ENCODE peak calls at places on chromosomes 6 and 20, in five cellular contexts. One of them, this sample, is unnamed.

GRCh38 chr6:131923356-131923755 is 27.8 kb downstream of the CCN2 start:
- DNase-seq in cardiac fibroblast: peak; percentile 85
- DNase-seq in Right ventricle myocardium superior: no peak
- DNase-seq in LoVo: peak; percentile 63
- DNase-seq in HEK293T: peak; percentile 63
- DNase-seq in this sample: no peak

GRCh38 chr6:40957616-40958492 is 81.2 kb downstream of the UNC5CL start:
- DNase-seq in cardiac fibroblast: peak; percentile 75
- DNase-seq in Right ventricle myocardium superior: no peak
- DNase-seq in LoVo: peak; percentile 65
- DNase-seq in HEK293T: no peak
- DNase-seq in this sample: no peak

GRCh38 chr6:44300424-44300823 is 12.7 kb downstream of the AARS2 start:
- DNase-seq in cardiac fibroblast: no peak
- DNase-seq in Right ventricle myocardium superior: no peak
- DNase-seq in LoVo: no peak
- DNase-seq in HEK293T: no peak
- DNase-seq in this sample: no peak

GRCh38 chr6:8193541-8193940 is 91.2 kb upstream of the EEF1E1 start:
- DNase-seq in cardiac fibroblast: no peak
- DNase-seq in Right ventricle myocardium superior: no peak
- DNase-seq in LoVo: no peak
- DNase-seq in HEK293T: no peak
- DNase-seq in this sample: no peak

GRCh38 chr6:40308533-40309306 is 278.4 kb downstream of the LRFN2 start:
- DNase-seq in cardiac fibroblast: peak; percentile 36
- DNase-seq in Right ventricle myocardium superior: no peak
- DNase-seq in LoVo: peak; percentile 37
- DNase-seq in HEK293T: peak; percentile 82
- DNase-seq in this sample: peak; percentile 14

GRCh38 chr6:160960839-160961238 is 30.7 kb upstream of the MAP3K4 start:
- DNase-seq in cardiac fibroblast: no peak
- DNase-seq in Right ventricle myocardium superior: no peak
- DNase-seq in LoVo: no peak
- DNase-seq in HEK293T: no peak
- DNase-seq in this sample: no peak

GRCh38 chr6:6688283-6688682 is 99.8 kb downstream of the LY86 start:
- DNase-seq in cardiac fibroblast: peak; percentile 20
- DNase-seq in Right ventricle myocardium superior: no peak
- DNase-seq in LoVo: no peak
- DNase-seq in HEK293T: no peak
- DNase-seq in this sample: no peak

GRCh38 chr6:82741325-82741995 is 324.2 kb downstream of the UBE3D start:
- DNase-seq in cardiac fibroblast: no peak
- DNase-seq in Right ventricle myocardium superior: no peak
- DNase-seq in LoVo: no peak
- DNase-seq in HEK293T: no peak
- DNase-seq in this sample: no peak

GRCh38 chr6:75775219-75775618 is 26.2 kb downstream of the MYO6 start:
- DNase-seq in cardiac fibroblast: no peak
- DNase-seq in Right ventricle myocardium superior: no peak
- DNase-seq in LoVo: no peak
- DNase-seq in HEK293T: peak; percentile 21
- DNase-seq in this sample: no peak

GRCh38 chr6:43268348-43268685 is 25.0 kb downstream of the TTBK1 start:
- DNase-seq in cardiac fibroblast: no peak
- DNase-seq in Right ventricle myocardium superior: no peak
- DNase-seq in LoVo: no peak
- DNase-seq in HEK293T: no peak
- DNase-seq in this sample: no peak

GRCh38 chr6:101747711-101748110 is 354.2 kb downstream of the GRIK2 start:
- DNase-seq in cardiac fibroblast: no peak
- DNase-seq in Right ventricle myocardium superior: peak; percentile 43
- DNase-seq in LoVo: no peak
- DNase-seq in HEK293T: no peak
- DNase-seq in this sample: no peak

GRCh38 chr6:1286972-1287600 is 24.8 kb upstream of the FOXQ1 start:
- DNase-seq in cardiac fibroblast: peak; percentile 65
- DNase-seq in Right ventricle myocardium superior: no peak
- DNase-seq in LoVo: peak; percentile 49
- DNase-seq in HEK293T: no peak
- DNase-seq in this sample: no peak

GRCh38 chr6:103036846-103037245 is 1643.3 kb downstream of the GRIK2 start:
- DNase-seq in cardiac fibroblast: no peak
- DNase-seq in Right ventricle myocardium superior: no peak
- DNase-seq in LoVo: no peak
- DNase-seq in HEK293T: no peak
- DNase-seq in this sample: no peak

GRCh38 chr6:51843470-51844390 is 243.7 kb downstream of the PKHD1 start:
- DNase-seq in cardiac fibroblast: no peak
- DNase-seq in Right ventricle myocardium superior: no peak
- DNase-seq in LoVo: no peak
- DNase-seq in HEK293T: no peak
- DNase-seq in this sample: no peak

GRCh38 chr6:39322306-39322850 is at the start of gene KCNK16:
- DNase-seq in cardiac fibroblast: no peak
- DNase-seq in Right ventricle myocardium superior: no peak
- DNase-seq in LoVo: no peak
- DNase-seq in HEK293T: no peak
- DNase-seq in this sample: no peak

GRCh38 chr6:142861711-142862110 is 83.3 kb downstream of the HIVEP2 start:
- DNase-seq in cardiac fibroblast: no peak
- DNase-seq in Right ventricle myocardium superior: no peak
- DNase-seq in LoVo: no peak
- DNase-seq in HEK293T: no peak
- DNase-seq in this sample: no peak

GRCh38 chr20:21105429-21106170 is 558 bp downstream of the LINC00237 start:
- DNase-seq in cardiac fibroblast: no peak
- DNase-seq in Right ventricle myocardium superior: no peak
- DNase-seq in LoVo: no peak
- DNase-seq in HEK293T: no peak
- DNase-seq in this sample: no peak